ENCODE peak calls at places on chromosomes 7 and 10, in six cellular contexts. J is heart right ventricle; Y is CD4-positive, alpha-beta T cell; T is foreskin fibroblast; Z is astrocyte of the spinal cord; M is tibial nerve. C is an unnamed sample.

GRCh38 chr10:14751576-14752330 is 22.9 kb downstream of the FAM107B start:
- DNase-seq in M (peak; percentile 67), Y (no peak), J (peak; percentile 66), T (peak; percentile 18), Z (peak; percentile 33), C (peak; percentile 65)

GRCh38 chr10:71006497-71006896 is 118.1 kb upstream of the PCBD1 start:
- DNase-seq in J (no peak), T (no peak), M (no peak), Z (no peak), Y (no peak), C (peak; percentile 46)

GRCh38 chr10:132101529-132101928 is 35.8 kb downstream of the JAKMIP3 start:
- DNase-seq in M (no peak), T (no peak), Z (no peak), Y (no peak), J (no peak), C (no peak)

GRCh38 chr10:122290334-122290733 is 19.2 kb downstream of the BTBD16 start:
- DNase-seq in M (no peak), T (no peak), Z (no peak), Y (no peak), J (no peak), C (no peak)

GRCh38 chr7:81710751-81711150 is 59.1 kb downstream of the HGF start:
- DNase-seq in Z (no peak), M (no peak), T (no peak), J (no peak), Y (no peak), C (no peak)

GRCh38 chr10:2700626-2701305 is 366.6 kb upstream of the PFKP start:
- DNase-seq in T (no peak), Z (no peak), Y (no peak), M (no peak), J (no peak), C (no peak)

GRCh38 chr7:50446542-50446960 is 3.6 kb downstream of the FIGNL1 start:
- DNase-seq in Y (no peak), T (peak; percentile 15), J (no peak), Z (peak; percentile 95), M (no peak), C (no peak)

GRCh38 chr7:3455826-3456444 is 154.9 kb downstream of the SDK1 start:
- DNase-seq in Z (peak; percentile 72), Y (no peak), T (peak; percentile 10), M (no peak), J (no peak), C (no peak)

GRCh38 chr10:71484352-71484751 is 87.6 kb downstream of the CDH23 start:
- DNase-seq in Z (no peak), M (no peak), Y (no peak), T (no peak), J (no peak), C (no peak)

GRCh38 chr10:11454160-11454559 is 157.3 kb downstream of the USP6NL start:
- DNase-seq in Y (no peak), J (no peak), Z (no peak), T (no peak), M (no peak), C (no peak)

GRCh38 chr10:29811751-29812427 is 177.1 kb upstream of the SVIL start:
- DNase-seq in Y (no peak), Z (peak; percentile 97), J (peak; percentile 61), T (peak; percentile 93), M (peak; percentile 36), C (no peak)

GRCh38 chr10:63717089-63717715 is 196.0 kb downstream of the REEP3 start:
- DNase-seq in T (no peak), Y (no peak), J (no peak), Z (no peak), M (no peak), C (no peak)

GRCh38 chr7:17013204-17013603 is 131.4 kb upstream of the AGR3 start:
- DNase-seq in J (no peak), Z (no peak), T (no peak), M (no peak), Y (no peak), C (no peak)

GRCh38 chr7:144834516-144835165 is 1.2 kb downstream of the TPK1 start:
- DNase-seq in Y (no peak), T (no peak), Z (no peak), J (peak; percentile 27), M (peak; percentile 29), C (no peak)

GRCh38 chr10:71747808-71748523 is 25.4 kb downstream of the VSIR start:
- DNase-seq in M (no peak), Z (no peak), J (no peak), T (no peak), Y (no peak), C (no peak)

GRCh38 chr10:61899997-61900828 is 1.3 kb upstream of the ARID5B start:
- DNase-seq in J (peak; percentile 65), T (peak; percentile 65), Y (peak; percentile 53), Z (peak; percentile 66), M (peak; percentile 35), C (peak; percentile 35)

GRCh38 chr10:11515596-11516418 is 95.6 kb downstream of the USP6NL start:
- DNase-seq in Y (peak; percentile 23), M (peak; percentile 71), J (peak; percentile 44), Z (peak; percentile 71), T (peak; percentile 46), C (no peak)

GRCh38 chr10:101833466-101833865 is 10.1 kb downstream of the KCNIP2 start:
- DNase-seq in Y (no peak), T (no peak), Z (no peak), J (no peak), M (no peak), C (no peak)

DNA sequence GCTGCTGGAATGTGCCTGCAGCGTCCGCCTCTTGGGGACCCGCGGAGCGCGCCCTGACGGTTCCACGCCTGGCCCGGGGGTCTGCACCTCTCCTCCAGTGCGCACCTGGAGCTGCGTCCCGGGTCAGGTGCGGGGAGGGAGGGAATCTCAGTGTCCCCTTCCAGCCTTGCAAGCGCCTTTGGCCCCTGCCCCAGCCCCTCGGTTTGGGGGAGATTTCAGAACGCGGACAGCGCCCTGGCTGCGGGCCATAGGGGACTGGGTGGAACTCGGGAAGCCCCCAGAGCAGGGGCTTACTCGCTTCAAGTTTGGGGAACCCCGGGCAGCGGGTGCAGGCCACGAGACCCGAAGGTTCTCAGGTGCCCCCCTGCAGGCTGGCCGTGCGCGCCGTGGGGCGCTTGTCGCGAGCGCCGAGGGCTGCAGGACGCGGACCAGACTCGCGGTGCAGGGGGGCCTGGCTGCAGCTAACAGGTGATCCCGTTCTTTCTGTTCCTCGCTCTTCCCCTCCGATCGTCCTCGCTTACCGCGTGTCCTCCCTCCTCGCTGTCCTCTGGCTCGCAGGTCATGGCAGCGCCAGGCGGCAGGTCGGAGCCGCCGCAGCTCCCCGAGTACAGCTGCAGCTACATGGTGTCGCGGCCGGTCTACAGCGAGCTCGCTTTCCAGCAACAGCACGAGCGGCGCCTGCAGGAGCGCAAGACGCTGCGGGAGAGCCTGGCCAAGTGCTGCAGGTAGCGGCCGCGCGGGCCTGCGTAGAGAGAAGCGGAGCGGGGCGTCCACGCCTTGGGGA is 645 bp downstream of the SLC26A4 start:
- DNase-seq in M (peak; percentile 10), Y (peak; percentile 6), T (peak; percentile 51), Z (peak; percentile 52), J (peak; percentile 19), C (peak; percentile 77)
- TF ChIP-seq CTCF in M (no peak), Y (no peak), T (peak; percentile 14), Z (peak; percentile 27), J (no peak), C (no peak)

GRCh38 chr10:103350522-103351260 is at the start of gene PCGF6:
- DNase-seq in J (peak; percentile 82), Z (peak; percentile 81), Y (peak; percentile 39), T (peak; percentile 63), M (peak; percentile 42), C (peak; percentile 96)
- TF ChIP-seq CTCF in J (no peak), Z (no peak), Y (no peak), T (no peak), M (no peak), C (no peak)

GRCh38 chr7:97844036-97844435 is 28.2 kb downstream of the ASNS start:
- DNase-seq in M (no peak), J (no peak), T (no peak), Y (no peak), Z (no peak), C (no peak)
- TF ChIP-seq CTCF in M (no peak), J (no peak), T (peak; percentile 8), Y (no peak), Z (no peak), C (no peak)

GRCh38 chr10:124872681-124873080 is 69.2 kb upstream of the ZRANB1 start:
- DNase-seq in Y (no peak), T (no peak), J (no peak), M (no peak), Z (no peak), C (no peak)

GRCh38 chr10:124870854-124871425 is 69.3 kb downstream of the ABRAXAS2 start:
- DNase-seq in Z (no peak), J (no peak), Y (no peak), T (no peak), M (no peak), C (no peak)

GRCh38 chr10:124878457-124878739 is 63.5 kb upstream of the ZRANB1 start:
- DNase-seq in Z (no peak), M (no peak), T (no peak), J (no peak), Y (no peak), C (no peak)

GRCh38 chr10:124879136-124879535 is 62.8 kb upstream of the ZRANB1 start:
- DNase-seq in J (no peak), M (no peak), Z (no peak), T (no peak), Y (no peak), C (no peak)

GRCh38 chr10:124875596-124875995 is 66.3 kb upstream of the ZRANB1 start:
- DNase-seq in T (peak; percentile 52), M (no peak), J (no peak), Z (peak; percentile 27), Y (no peak), C (no peak)
- TF ChIP-seq CTCF in T (peak; percentile 42), M (no peak), J (no peak), Z (peak; percentile 23), Y (no peak), C (no peak)

GRCh38 chr10:109156396-109156795 is 766.9 kb downstream of the XPNPEP1 start:
- DNase-seq in Y (no peak), T (no peak), M (no peak), Z (no peak), J (no peak), C (no peak)
- TF ChIP-seq CTCF in Y (no peak), T (no peak), M (no peak), Z (no peak), J (no peak), C (no peak)

C was measured in glutamatergic neuron.